ENCODE peak calls at places on chromosomes 4 and X, in seven cellular contexts. G, H, X, A, Z, V and Y are unnamed samples.

GRCh38 chr4:41448935-41449334 is 89.0 kb upstream of the LIMCH1 start:
- DNase-seq in X (no peak), V (peak), Z (peak), A (no peak), H (no peak), G (no peak), Y (peak)

GRCh38 chrX:150693782-150694574 is 782 bp downstream of the MTMR1 start:
- DNase-seq in V (peak), A (no peak), Z (peak), H (peak), G (peak), X (peak), Y (peak)

GRCh38 chr4:139957986-139958737 is 195.8 kb downstream of the MAML3 start:
- DNase-seq in H (no peak), Z (no peak), G (no peak), A (no peak), X (no peak), V (no peak), Y (no peak)

GRCh38 chr4:170716868-170717267 is 627.1 kb upstream of the AADAT start:
- DNase-seq in G (no peak), Z (no peak), H (no peak), X (no peak), V (no peak), A (no peak), Y (no peak)

GRCh38 chrX:30653415-30654131 is at the start of gene GK:
- DNase-seq in A (no peak), H (peak), G (peak), X (no peak), Z (no peak), V (no peak), Y (peak)

GRCh38 chr4:70706516-70706915 is 15.2 kb upstream of the RUFY3 start:
- DNase-seq in G (no peak), X (no peak), Z (no peak), H (no peak), V (no peak), A (no peak), Y (no peak)

GRCh38 chrX:15866141-15866540 is 11.5 kb upstream of the AP1S2 start:
- DNase-seq in V (no peak), H (no peak), X (no peak), Z (no peak), G (no peak), A (no peak), Y (no peak)

GRCh38 chr4:151644625-151645024 is 116.2 kb downstream of the GATB start:
- DNase-seq in H (no peak), A (no peak), X (no peak), V (no peak), G (peak), Z (no peak), Y (no peak)

GRCh38 chr4:148007303-148007702 is 275.4 kb downstream of the ARHGAP10 start:
- DNase-seq in X (no peak), H (no peak), A (peak), Z (no peak), G (no peak), V (no peak), Y (no peak)

GRCh38 chr4:2321279-2322196 is 59.6 kb upstream of the MXD4 start:
- DNase-seq in Z (no peak), A (no peak), G (no peak), V (no peak), X (no peak), H (no peak), Y (no peak)

GRCh38 chr4:120009731-120010130 is 56.9 kb downstream of the MAD2L1 start:
- DNase-seq in G (no peak), A (peak), V (no peak), H (no peak), X (no peak), Z (no peak), Y (no peak)

GRCh38 chr4:174134361-174134760 is 149.1 kb downstream of the FBXO8 start:
- DNase-seq in A (no peak), H (no peak), G (no peak), X (no peak), V (no peak), Z (no peak), Y (no peak)

GRCh38 chrX:45697591-45697990 is 496.9 kb upstream of the DIPK2B start:
- DNase-seq in A (peak), X (no peak), H (no peak), G (no peak), Z (no peak), V (no peak), Y (no peak)

GRCh38 chr4:122658818-122659295 is 38.0 kb upstream of the IL21 start:
- DNase-seq in X (no peak), H (no peak), V (no peak), G (no peak), A (no peak), Z (no peak), Y (no peak)

GRCh38 chr4:41331224-41331623 is 74.5 kb downstream of the UCHL1 start:
- DNase-seq in V (no peak), Z (no peak), A (no peak), X (no peak), G (no peak), H (no peak), Y (no peak)

GRCh38 chrX:16451331-16451730 is 198.6 kb upstream of the S100G start:
- DNase-seq in H (no peak), G (no peak), Z (no peak), X (no peak), V (no peak), A (no peak), Y (no peak)

GRCh38 chrX:25083661-25084060 is 67.9 kb upstream of the ARX start:
- DNase-seq in H (no peak), Z (no peak), X (no peak), A (no peak), G (no peak), V (no peak), Y (no peak)
- H3K4me3 ChIP-seq in H (no peak), Z (no peak), X (no peak), A (no peak), G (no peak), V (no peak), Y (no peak)

GRCh38 chr4:145034727-145035211 is 63.2 kb downstream of the ANAPC10 start:
- DNase-seq in H (no peak), G (no peak), Z (no peak), A (peak), V (no peak), X (no peak), Y (peak)

GRCh38 chr4:145041378-145041777 is 56.6 kb downstream of the ANAPC10 start:
- DNase-seq in A (no peak), H (no peak), Z (no peak), X (no peak), G (no peak), V (no peak), Y (no peak)

DNA sequence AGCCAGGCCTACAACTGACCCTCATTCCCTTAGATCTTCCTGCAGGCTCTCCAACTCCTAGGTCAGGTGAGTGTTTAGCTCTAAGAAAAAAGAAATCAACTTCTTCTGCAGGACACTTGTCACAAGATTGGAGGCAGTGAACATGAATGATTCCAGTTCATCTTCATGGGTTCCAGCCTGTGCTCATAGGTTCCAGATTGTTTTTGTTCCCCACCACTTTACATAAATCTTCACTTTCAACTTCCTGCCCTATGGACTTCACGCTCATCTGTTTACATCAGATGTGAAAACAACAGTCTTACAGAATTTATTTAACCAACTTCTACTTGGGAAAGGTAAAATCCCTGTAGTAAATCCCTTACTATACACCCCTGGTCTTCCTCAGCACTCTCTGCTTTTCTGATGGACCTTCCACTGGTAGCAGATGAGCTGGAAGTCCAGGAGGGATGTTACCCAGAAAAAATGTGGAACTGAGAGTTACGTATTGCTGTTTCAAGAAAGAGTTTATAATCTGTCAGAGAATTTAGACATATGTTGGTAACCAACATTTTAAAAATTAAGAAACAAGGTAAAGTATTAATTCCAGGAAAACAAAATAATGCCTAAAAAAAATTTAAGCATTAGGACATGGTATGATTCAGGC is 62.4 kb downstream of the ANAPC10 start:
- DNase-seq in A (no peak), X (no peak), Z (no peak), V (no peak), H (no peak), G (no peak), Y (no peak)
- H3K27ac ChIP-seq in A (no peak), X (no peak), Z (no peak), V (no peak), H (no peak), G (no peak), Y (peak)

GRCh38 chr4:15653864-15654391 is 1.2 kb downstream of the FBXL5 start:
- DNase-seq in H (no peak), G (peak), Z (no peak), A (no peak), V (no peak), X (no peak), Y (no peak)

GRCh38 chr4:15649914-15650545 is 5.1 kb downstream of the FBXL5 start:
- DNase-seq in H (no peak), A (no peak), V (no peak), X (no peak), G (peak), Z (peak), Y (no peak)

GRCh38 chr4:15653430-15653829 is 1.7 kb downstream of the FBXL5 start:
- DNase-seq in Z (no peak), V (no peak), G (no peak), H (no peak), X (no peak), A (no peak), Y (no peak)

GRCh38 chr4:15652191-15652590 is 3.0 kb downstream of the FBXL5 start:
- DNase-seq in Z (no peak), G (no peak), A (no peak), V (no peak), H (no peak), X (no peak), Y (no peak)

GRCh38 chr4:15651682-15652081 is 3.5 kb downstream of the FBXL5 start:
- DNase-seq in V (no peak), X (no peak), A (no peak), G (no peak), H (no peak), Z (no peak), Y (no peak)
- H3K4me3 ChIP-seq in V (no peak), X (no peak), A (peak), G (no peak), H (peak), Z (peak), Y (peak)

GRCh38 chrX:41441934-41442823 is 5.0 kb upstream of the NYX start:
- DNase-seq in A (no peak), H (peak), Z (peak), V (peak), X (peak), G (peak), Y (peak)
- H3K27ac ChIP-seq in A (no peak), H (peak), Z (peak), V (peak), X (no peak), G (peak), Y (peak)